ENCODE peak calls at places on chromosomes 6 and 20, in nine cellular contexts. R, D, Q, Y, G, M, W, A and L are unnamed samples.
A peak's percentile ranks its signal among the peaks of the same experiment; 100 is the strongest.

GRCh38 chr6:44489912-44490604 is 102.6 kb downstream of the CDC5L start:
- DNase-seq in R (no peak), D (no peak), Q (no peak), Y (no peak), G (peak; percentile 91), M (no peak), W (no peak), A (no peak), L (peak; percentile 90)

GRCh38 chr6:48474764-48475674 is 364.0 kb upstream of the PTCHD4 start:
- DNase-seq in R (no peak), D (no peak), Q (no peak), Y (no peak), G (no peak), M (no peak), W (no peak), A (no peak), L (no peak)

GRCh38 chr6:6659600-6660327 is 71.2 kb downstream of the LY86 start:
- DNase-seq in R (no peak), D (no peak), Q (no peak), Y (no peak), G (no peak), M (no peak), W (no peak), A (no peak), L (no peak)

GRCh38 chr6:27830212-27830664 is 82.0 kb downstream of the OR2B2 start:
- DNase-seq in R (no peak), D (no peak), Q (no peak), Y (no peak), G (no peak), M (no peak), W (no peak), A (no peak), L (no peak)

GRCh38 chr20:63096681-63097335 is 90.0 kb upstream of the BHLHE23 start:
- DNase-seq in R (peak; percentile 35), D (no peak), Q (no peak), Y (no peak), G (no peak), M (no peak), W (no peak), A (no peak), L (no peak)

GRCh38 chr20:13220857-13221297 is at the start of gene ISM1:
- DNase-seq in R (no peak), D (peak; percentile 52), Q (peak; percentile 79), Y (no peak), G (no peak), M (no peak), W (peak; percentile 43), A (peak; percentile 35), L (no peak)

GRCh38 chr6:15962449-15962764 is 166.5 kb upstream of the MYLIP start:
- DNase-seq in R (no peak), D (no peak), Q (no peak), Y (no peak), G (no peak), M (no peak), W (no peak), A (no peak), L (peak; percentile 40)

GRCh38 chr20:46899619-46900018 is 5.0 kb downstream of the EYA2 start:
- DNase-seq in R (no peak), D (no peak), Q (no peak), Y (no peak), G (no peak), M (no peak), W (no peak), A (no peak), L (no peak)

GRCh38 chr20:32006841-32007786 is 3.1 kb upstream of the CCM2L start:
- DNase-seq in R (no peak), D (no peak), Q (no peak), Y (no peak), G (no peak), M (no peak), W (no peak), A (no peak), L (no peak)

GRCh38 chr6:136016228-136017225 is 165.0 kb downstream of the PDE7B start:
- DNase-seq in R (no peak), D (no peak), Q (no peak), Y (no peak), G (no peak), M (no peak), W (peak; percentile 30), A (no peak), L (no peak)

GRCh38 chr6:141653590-141653989 is 479.1 kb upstream of the GJE1 start:
- DNase-seq in R (no peak), D (no peak), Q (no peak), Y (no peak), G (no peak), M (no peak), W (no peak), A (no peak), L (no peak)

GRCh38 chr6:169271158-169271936 is 17.7 kb upstream of the THBS2 start:
- DNase-seq in R (no peak), D (no peak), Q (no peak), Y (no peak), G (no peak), M (no peak), W (no peak), A (no peak), L (no peak)

GRCh38 chr6:87837444-87837843 is 135.4 kb upstream of the AKIRIN2 start:
- DNase-seq in R (no peak), D (no peak), Q (no peak), Y (no peak), G (no peak), M (no peak), W (no peak), A (no peak), L (no peak)

GRCh38 chr6:119333707-119334295 is 15.8 kb downstream of the MAN1A1 start:
- DNase-seq in R (no peak), D (no peak), Q (no peak), Y (no peak), G (no peak), M (no peak), W (peak; percentile 15), A (peak; percentile 48), L (no peak)

GRCh38 chr6:101226677-101227135 is 166.8 kb upstream of the GRIK2 start:
- DNase-seq in R (no peak), D (peak; percentile 23), Q (peak; percentile 4), Y (no peak), G (no peak), M (no peak), W (peak; percentile 7), A (peak; percentile 58), L (peak; percentile 4)

GRCh38 chr6:160005861-160006540 is 37.1 kb downstream of the IGF2R start:
- DNase-seq in R (peak; percentile 55), D (no peak), Q (peak; percentile 42), Y (no peak), G (no peak), M (no peak), W (no peak), A (no peak), L (no peak)

GRCh38 chr6:159842035-159842434 is 42.0 kb downstream of the PNLDC1 start:
- DNase-seq in R (no peak), D (no peak), Q (no peak), Y (no peak), G (no peak), M (no peak), W (no peak), A (no peak), L (no peak)